ENCODE peak calls at places on chromosomes 11 and 22, in four cellular contexts. One of them, this sample, is unnamed.

GRCh38 chr22:41197046-41197807 is 7.9 kb upstream of the L3MBTL2 start:
- DNase-seq in right atrium auricular region: peak
- DNase-seq in activated CD8-positive, alpha-beta memory T cell treated with anti-CD3 and anti-CD28 coated beads for 24 hours: peak
- DNase-seq in stimulated activated CD4-positive, alpha-beta T cell treated with anti-CD3 and anti-CD28 coated beads, Interleukin-12 subunit alpha, Interleukin-12 subunit beta, amount 100 ng/mL, for 48 hours: peak
- DNase-seq in this sample: peak

GRCh38 chr11:122796128-122796717 is 42.1 kb upstream of the CRTAM start:
- DNase-seq in stimulated activated CD4-positive, alpha-beta T cell treated with anti-CD3 and anti-CD28 coated beads, Interleukin-12 subunit alpha, Interleukin-12 subunit beta, amount 100 ng/mL, for 48 hours: peak
- DNase-seq in right atrium auricular region: no peak
- DNase-seq in activated CD8-positive, alpha-beta memory T cell treated with anti-CD3 and anti-CD28 coated beads for 24 hours: peak
- DNase-seq in this sample: no peak

GRCh38 chr11:70418130-70418529 is 19.8 kb downstream of the CTTN start:
- DNase-seq in stimulated activated CD4-positive, alpha-beta T cell treated with anti-CD3 and anti-CD28 coated beads, Interleukin-12 subunit alpha, Interleukin-12 subunit beta, amount 100 ng/mL, for 48 hours: no peak
- DNase-seq in activated CD8-positive, alpha-beta memory T cell treated with anti-CD3 and anti-CD28 coated beads for 24 hours: no peak
- DNase-seq in right atrium auricular region: no peak
- DNase-seq in this sample: no peak

GRCh38 chr11:64739871-64740270 is 4.1 kb downstream of the RASGRP2 start:
- DNase-seq in stimulated activated CD4-positive, alpha-beta T cell treated with anti-CD3 and anti-CD28 coated beads, Interleukin-12 subunit alpha, Interleukin-12 subunit beta, amount 100 ng/mL, for 48 hours: no peak
- DNase-seq in right atrium auricular region: no peak
- DNase-seq in activated CD8-positive, alpha-beta memory T cell treated with anti-CD3 and anti-CD28 coated beads for 24 hours: no peak
- DNase-seq in this sample: no peak

GRCh38 chr22:50719814-50720300 is 18.1 kb upstream of the ACR start:
- DNase-seq in stimulated activated CD4-positive, alpha-beta T cell treated with anti-CD3 and anti-CD28 coated beads, Interleukin-12 subunit alpha, Interleukin-12 subunit beta, amount 100 ng/mL, for 48 hours: no peak
- DNase-seq in activated CD8-positive, alpha-beta memory T cell treated with anti-CD3 and anti-CD28 coated beads for 24 hours: no peak
- DNase-seq in right atrium auricular region: no peak
- DNase-seq in this sample: no peak

GRCh38 chr11:8038811-8039529 is 42.0 kb upstream of the TUB start:
- DNase-seq in stimulated activated CD4-positive, alpha-beta T cell treated with anti-CD3 and anti-CD28 coated beads, Interleukin-12 subunit alpha, Interleukin-12 subunit beta, amount 100 ng/mL, for 48 hours: no peak
- DNase-seq in activated CD8-positive, alpha-beta memory T cell treated with anti-CD3 and anti-CD28 coated beads for 24 hours: no peak
- DNase-seq in right atrium auricular region: peak
- DNase-seq in this sample: no peak

GRCh38 chr11:126408496-126408895 is 53.0 kb downstream of the ST3GAL4 start:
- DNase-seq in right atrium auricular region: no peak
- DNase-seq in stimulated activated CD4-positive, alpha-beta T cell treated with anti-CD3 and anti-CD28 coated beads, Interleukin-12 subunit alpha, Interleukin-12 subunit beta, amount 100 ng/mL, for 48 hours: no peak
- DNase-seq in activated CD8-positive, alpha-beta memory T cell treated with anti-CD3 and anti-CD28 coated beads for 24 hours: no peak
- DNase-seq in this sample: no peak

GRCh38 chr22:26585104-26585790 is 4.7 kb downstream of the TPST2 start:
- DNase-seq in activated CD8-positive, alpha-beta memory T cell treated with anti-CD3 and anti-CD28 coated beads for 24 hours: no peak
- DNase-seq in right atrium auricular region: peak
- DNase-seq in stimulated activated CD4-positive, alpha-beta T cell treated with anti-CD3 and anti-CD28 coated beads, Interleukin-12 subunit alpha, Interleukin-12 subunit beta, amount 100 ng/mL, for 48 hours: no peak
- DNase-seq in this sample: peak

GRCh38 chr11:121108413-121108812 is 7.4 kb downstream of the TECTA start:
- DNase-seq in activated CD8-positive, alpha-beta memory T cell treated with anti-CD3 and anti-CD28 coated beads for 24 hours: no peak
- DNase-seq in stimulated activated CD4-positive, alpha-beta T cell treated with anti-CD3 and anti-CD28 coated beads, Interleukin-12 subunit alpha, Interleukin-12 subunit beta, amount 100 ng/mL, for 48 hours: no peak
- DNase-seq in right atrium auricular region: no peak
- DNase-seq in this sample: no peak

GRCh38 chr11:83602116-83602515 is 315.9 kb upstream of the CCDC90B start:
- DNase-seq in stimulated activated CD4-positive, alpha-beta T cell treated with anti-CD3 and anti-CD28 coated beads, Interleukin-12 subunit alpha, Interleukin-12 subunit beta, amount 100 ng/mL, for 48 hours: no peak
- DNase-seq in right atrium auricular region: no peak
- DNase-seq in activated CD8-positive, alpha-beta memory T cell treated with anti-CD3 and anti-CD28 coated beads for 24 hours: no peak
- DNase-seq in this sample: no peak

GRCh38 chr11:40337118-40337517 is 1122.3 kb downstream of the LRRC4C start:
- DNase-seq in right atrium auricular region: no peak
- DNase-seq in activated CD8-positive, alpha-beta memory T cell treated with anti-CD3 and anti-CD28 coated beads for 24 hours: no peak
- DNase-seq in stimulated activated CD4-positive, alpha-beta T cell treated with anti-CD3 and anti-CD28 coated beads, Interleukin-12 subunit alpha, Interleukin-12 subunit beta, amount 100 ng/mL, for 48 hours: no peak
- DNase-seq in this sample: no peak

GRCh38 chr11:125995313-125995712 is 49.5 kb downstream of the VSIG10L2 start:
- DNase-seq in stimulated activated CD4-positive, alpha-beta T cell treated with anti-CD3 and anti-CD28 coated beads, Interleukin-12 subunit alpha, Interleukin-12 subunit beta, amount 100 ng/mL, for 48 hours: peak
- DNase-seq in right atrium auricular region: no peak
- DNase-seq in activated CD8-positive, alpha-beta memory T cell treated with anti-CD3 and anti-CD28 coated beads for 24 hours: no peak
- DNase-seq in this sample: no peak

GRCh38 chr22:29559853-29560252 is 6.3 kb upstream of the THOC5 start:
- DNase-seq in stimulated activated CD4-positive, alpha-beta T cell treated with anti-CD3 and anti-CD28 coated beads, Interleukin-12 subunit alpha, Interleukin-12 subunit beta, amount 100 ng/mL, for 48 hours: no peak
- DNase-seq in activated CD8-positive, alpha-beta memory T cell treated with anti-CD3 and anti-CD28 coated beads for 24 hours: no peak
- DNase-seq in right atrium auricular region: no peak
- DNase-seq in this sample: no peak

GRCh38 chr11:110979696-110980095 is 265.8 kb upstream of the POU2AF2 start:
- DNase-seq in activated CD8-positive, alpha-beta memory T cell treated with anti-CD3 and anti-CD28 coated beads for 24 hours: no peak
- DNase-seq in stimulated activated CD4-positive, alpha-beta T cell treated with anti-CD3 and anti-CD28 coated beads, Interleukin-12 subunit alpha, Interleukin-12 subunit beta, amount 100 ng/mL, for 48 hours: no peak
- DNase-seq in right atrium auricular region: no peak
- DNase-seq in this sample: no peak

GRCh38 chr22:36946436-36947158 is 33.2 kb downstream of the CSF2RB start:
- DNase-seq in stimulated activated CD4-positive, alpha-beta T cell treated with anti-CD3 and anti-CD28 coated beads, Interleukin-12 subunit alpha, Interleukin-12 subunit beta, amount 100 ng/mL, for 48 hours: no peak
- DNase-seq in right atrium auricular region: no peak
- DNase-seq in activated CD8-positive, alpha-beta memory T cell treated with anti-CD3 and anti-CD28 coated beads for 24 hours: no peak
- DNase-seq in this sample: peak

GRCh38 chr11:60197442-60197841 is 14.6 kb upstream of the MS4A6A start:
- DNase-seq in stimulated activated CD4-positive, alpha-beta T cell treated with anti-CD3 and anti-CD28 coated beads, Interleukin-12 subunit alpha, Interleukin-12 subunit beta, amount 100 ng/mL, for 48 hours: no peak
- DNase-seq in activated CD8-positive, alpha-beta memory T cell treated with anti-CD3 and anti-CD28 coated beads for 24 hours: no peak
- DNase-seq in right atrium auricular region: no peak
- DNase-seq in this sample: no peak

GRCh38 chr11:107702723-107703122 is 9.1 kb downstream of the SLN start:
- DNase-seq in activated CD8-positive, alpha-beta memory T cell treated with anti-CD3 and anti-CD28 coated beads for 24 hours: no peak
- DNase-seq in stimulated activated CD4-positive, alpha-beta T cell treated with anti-CD3 and anti-CD28 coated beads, Interleukin-12 subunit alpha, Interleukin-12 subunit beta, amount 100 ng/mL, for 48 hours: no peak
- DNase-seq in right atrium auricular region: no peak
- DNase-seq in this sample: no peak

GRCh38 chr11:75873417-75874148 is 58.6 kb downstream of the UVRAG start:
- DNase-seq in stimulated activated CD4-positive, alpha-beta T cell treated with anti-CD3 and anti-CD28 coated beads, Interleukin-12 subunit alpha, Interleukin-12 subunit beta, amount 100 ng/mL, for 48 hours: no peak
- DNase-seq in activated CD8-positive, alpha-beta memory T cell treated with anti-CD3 and anti-CD28 coated beads for 24 hours: no peak
- DNase-seq in right atrium auricular region: no peak
- DNase-seq in this sample: peak

GRCh38 chr11:27968461-27968860 is 139.5 kb downstream of the KIF18A start:
- DNase-seq in stimulated activated CD4-positive, alpha-beta T cell treated with anti-CD3 and anti-CD28 coated beads, Interleukin-12 subunit alpha, Interleukin-12 subunit beta, amount 100 ng/mL, for 48 hours: no peak
- DNase-seq in right atrium auricular region: no peak
- DNase-seq in activated CD8-positive, alpha-beta memory T cell treated with anti-CD3 and anti-CD28 coated beads for 24 hours: no peak
- DNase-seq in this sample: no peak

GRCh38 chr22:36936362-36937116 is 23.1 kb downstream of the CSF2RB start:
- DNase-seq in stimulated activated CD4-positive, alpha-beta T cell treated with anti-CD3 and anti-CD28 coated beads, Interleukin-12 subunit alpha, Interleukin-12 subunit beta, amount 100 ng/mL, for 48 hours: no peak
- DNase-seq in activated CD8-positive, alpha-beta memory T cell treated with anti-CD3 and anti-CD28 coated beads for 24 hours: no peak
- DNase-seq in right atrium auricular region: no peak
- DNase-seq in this sample: peak

GRCh38 chr22:20441631-20442484 is 4.2 kb upstream of the SCARF2 start:
- DNase-seq in stimulated activated CD4-positive, alpha-beta T cell treated with anti-CD3 and anti-CD28 coated beads, Interleukin-12 subunit alpha, Interleukin-12 subunit beta, amount 100 ng/mL, for 48 hours: no peak
- DNase-seq in right atrium auricular region: no peak
- DNase-seq in activated CD8-positive, alpha-beta memory T cell treated with anti-CD3 and anti-CD28 coated beads for 24 hours: no peak
- DNase-seq in this sample: no peak

GRCh38 chr11:128732471-128733277 is 38.8 kb downstream of the FLI1 start:
- DNase-seq in stimulated activated CD4-positive, alpha-beta T cell treated with anti-CD3 and anti-CD28 coated beads, Interleukin-12 subunit alpha, Interleukin-12 subunit beta, amount 100 ng/mL, for 48 hours: no peak
- DNase-seq in activated CD8-positive, alpha-beta memory T cell treated with anti-CD3 and anti-CD28 coated beads for 24 hours: no peak
- DNase-seq in right atrium auricular region: no peak
- DNase-seq in this sample: no peak

This sample was measured in GF-D8.